ENCODE peak calls at places on chromosomes 12 and 14, in six cellular contexts. One of them, this sample, is unnamed. For H3K4me1, the result is how much of the 10 kb centered on the place peaks cover.

GRCh38 chr14:22900088-22900799 is 17.2 kb downstream of the REM2 start:
- DNase-seq in MM.1S: peak
- DNase-seq in CD8-positive, alpha-beta memory T cell: no peak
- DNase-seq in mesendoderm: peak
- DNase-seq in aorta: no peak
- DNase-seq in IMR-90: peak
- DNase-seq in this sample: no peak

GRCh38 chr14:75634848-75635247 is 25.8 kb downstream of the ERG28 start:
- DNase-seq in MM.1S: no peak
- DNase-seq in CD8-positive, alpha-beta memory T cell: no peak
- DNase-seq in mesendoderm: peak
- DNase-seq in aorta: no peak
- DNase-seq in IMR-90: no peak
- DNase-seq in this sample: no peak

GRCh38 chr14:88864198-88864597 is 39.7 kb downstream of the TTC8 start:
- DNase-seq in MM.1S: no peak
- DNase-seq in CD8-positive, alpha-beta memory T cell: no peak
- DNase-seq in mesendoderm: peak
- DNase-seq in aorta: no peak
- DNase-seq in IMR-90: no peak
- DNase-seq in this sample: no peak

GRCh38 chr14:89165810-89166209 is 251.2 kb downstream of the FOXN3 start:
- DNase-seq in MM.1S: no peak
- DNase-seq in CD8-positive, alpha-beta memory T cell: no peak
- DNase-seq in mesendoderm: no peak
- DNase-seq in aorta: no peak
- DNase-seq in IMR-90: peak
- DNase-seq in this sample: no peak

GRCh38 chr12:27817761-27818160 is 37.7 kb upstream of the MANSC4 start:
- DNase-seq in MM.1S: no peak
- DNase-seq in CD8-positive, alpha-beta memory T cell: no peak
- DNase-seq in mesendoderm: no peak
- DNase-seq in aorta: no peak
- DNase-seq in IMR-90: no peak
- DNase-seq in this sample: no peak

GRCh38 chr12:104998423-104999346 is 12.6 kb downstream of the NOPCHAP1 start:
- DNase-seq in MM.1S: peak
- DNase-seq in CD8-positive, alpha-beta memory T cell: no peak
- DNase-seq in mesendoderm: no peak
- DNase-seq in aorta: no peak
- DNase-seq in IMR-90: no peak
- DNase-seq in this sample: no peak

GRCh38 chr14:49876563-49877127 is 16.2 kb upstream of the ARF6 start:
- DNase-seq in MM.1S: no peak
- DNase-seq in CD8-positive, alpha-beta memory T cell: no peak
- DNase-seq in mesendoderm: no peak
- DNase-seq in aorta: no peak
- DNase-seq in IMR-90: no peak
- DNase-seq in this sample: no peak

GRCh38 chr12:25771062-25771461 is 187.4 kb upstream of the RASSF8 start:
- DNase-seq in MM.1S: no peak
- DNase-seq in CD8-positive, alpha-beta memory T cell: no peak
- DNase-seq in mesendoderm: no peak
- DNase-seq in aorta: no peak
- DNase-seq in IMR-90: peak
- DNase-seq in this sample: peak

GRCh38 chr12:121579981-121580868 is 598 bp downstream of the KDM2B start:
- DNase-seq in MM.1S: peak
- DNase-seq in CD8-positive, alpha-beta memory T cell: peak
- DNase-seq in mesendoderm: peak
- DNase-seq in aorta: peak
- DNase-seq in IMR-90: peak
- DNase-seq in this sample: no peak

GRCh38 chr12:53805067-53805466 is 53.3 kb upstream of the CISTR start:
- DNase-seq in MM.1S: no peak
- DNase-seq in CD8-positive, alpha-beta memory T cell: no peak
- DNase-seq in mesendoderm: no peak
- DNase-seq in aorta: no peak
- DNase-seq in IMR-90: peak
- DNase-seq in this sample: no peak

GRCh38 chr12:103181366-103182152 is 224.1 kb downstream of the ASCL1 start:
- DNase-seq in MM.1S: no peak
- DNase-seq in CD8-positive, alpha-beta memory T cell: no peak
- DNase-seq in mesendoderm: no peak
- DNase-seq in aorta: no peak
- DNase-seq in IMR-90: no peak
- DNase-seq in this sample: no peak

GRCh38 chr14:43540948-43541347 is 966.1 kb downstream of the FSCB start:
- DNase-seq in MM.1S: no peak
- DNase-seq in CD8-positive, alpha-beta memory T cell: no peak
- DNase-seq in mesendoderm: peak
- DNase-seq in aorta: no peak
- DNase-seq in IMR-90: no peak
- DNase-seq in this sample: no peak

GRCh38 chr14:92382677-92383076 is 59.7 kb downstream of the SLC24A4 start:
- DNase-seq in MM.1S: no peak
- DNase-seq in CD8-positive, alpha-beta memory T cell: no peak
- DNase-seq in mesendoderm: no peak
- DNase-seq in aorta: no peak
- DNase-seq in IMR-90: no peak
- DNase-seq in this sample: no peak

GRCh38 chr14:68972507-68973272 is 6.4 kb downstream of the ACTN1 start:
- DNase-seq in MM.1S: no peak
- DNase-seq in CD8-positive, alpha-beta memory T cell: no peak
- DNase-seq in mesendoderm: no peak
- DNase-seq in aorta: no peak
- DNase-seq in IMR-90: peak
- DNase-seq in this sample: no peak

GRCh38 chr14:76257111-76257803 is 105.5 kb downstream of the GPATCH2L start:
- DNase-seq in MM.1S: no peak
- DNase-seq in CD8-positive, alpha-beta memory T cell: no peak
- DNase-seq in mesendoderm: no peak
- DNase-seq in aorta: no peak
- DNase-seq in IMR-90: no peak
- DNase-seq in this sample: no peak

GRCh38 chr14:73888460-73888725 is 1.7 kb downstream of the ZNF410 start:
- DNase-seq in MM.1S: no peak
- DNase-seq in CD8-positive, alpha-beta memory T cell: no peak
- DNase-seq in mesendoderm: no peak
- DNase-seq in aorta: no peak
- DNase-seq in IMR-90: no peak
- DNase-seq in this sample: no peak

GRCh38 chr14:55739967-55740707 is 160.1 kb downstream of the KTN1 start:
- DNase-seq in MM.1S: no peak
- DNase-seq in CD8-positive, alpha-beta memory T cell: no peak
- DNase-seq in mesendoderm: no peak
- DNase-seq in aorta: peak
- DNase-seq in IMR-90: no peak
- DNase-seq in this sample: no peak

GRCh38 chr12:62919827-62920226 is 15.1 kb downstream of the PPM1H start:
- DNase-seq in MM.1S: no peak
- DNase-seq in CD8-positive, alpha-beta memory T cell: no peak
- DNase-seq in mesendoderm: no peak
- DNase-seq in aorta: no peak
- DNase-seq in IMR-90: peak
- DNase-seq in this sample: peak

GRCh38 chr12:122454739-122455138 is 32.3 kb upstream of the CLIP1 start:
- DNase-seq in MM.1S: no peak
- DNase-seq in CD8-positive, alpha-beta memory T cell: no peak
- DNase-seq in mesendoderm: no peak
- DNase-seq in aorta: no peak
- DNase-seq in IMR-90: no peak
- DNase-seq in this sample: no peak

GRCh38 chr14:80538633-80539375 is 327.5 kb upstream of the DIO2 start:
- DNase-seq in MM.1S: no peak
- DNase-seq in CD8-positive, alpha-beta memory T cell: no peak
- DNase-seq in mesendoderm: no peak
- DNase-seq in aorta: no peak
- DNase-seq in IMR-90: no peak
- DNase-seq in this sample: no peak

GRCh38 chr14:103508521-103508920 is 14.1 kb downstream of the CKB start:
- DNase-seq in MM.1S: no peak
- DNase-seq in CD8-positive, alpha-beta memory T cell: no peak
- DNase-seq in mesendoderm: no peak
- DNase-seq in aorta: peak
- DNase-seq in IMR-90: no peak
- DNase-seq in this sample: no peak

DNA sequence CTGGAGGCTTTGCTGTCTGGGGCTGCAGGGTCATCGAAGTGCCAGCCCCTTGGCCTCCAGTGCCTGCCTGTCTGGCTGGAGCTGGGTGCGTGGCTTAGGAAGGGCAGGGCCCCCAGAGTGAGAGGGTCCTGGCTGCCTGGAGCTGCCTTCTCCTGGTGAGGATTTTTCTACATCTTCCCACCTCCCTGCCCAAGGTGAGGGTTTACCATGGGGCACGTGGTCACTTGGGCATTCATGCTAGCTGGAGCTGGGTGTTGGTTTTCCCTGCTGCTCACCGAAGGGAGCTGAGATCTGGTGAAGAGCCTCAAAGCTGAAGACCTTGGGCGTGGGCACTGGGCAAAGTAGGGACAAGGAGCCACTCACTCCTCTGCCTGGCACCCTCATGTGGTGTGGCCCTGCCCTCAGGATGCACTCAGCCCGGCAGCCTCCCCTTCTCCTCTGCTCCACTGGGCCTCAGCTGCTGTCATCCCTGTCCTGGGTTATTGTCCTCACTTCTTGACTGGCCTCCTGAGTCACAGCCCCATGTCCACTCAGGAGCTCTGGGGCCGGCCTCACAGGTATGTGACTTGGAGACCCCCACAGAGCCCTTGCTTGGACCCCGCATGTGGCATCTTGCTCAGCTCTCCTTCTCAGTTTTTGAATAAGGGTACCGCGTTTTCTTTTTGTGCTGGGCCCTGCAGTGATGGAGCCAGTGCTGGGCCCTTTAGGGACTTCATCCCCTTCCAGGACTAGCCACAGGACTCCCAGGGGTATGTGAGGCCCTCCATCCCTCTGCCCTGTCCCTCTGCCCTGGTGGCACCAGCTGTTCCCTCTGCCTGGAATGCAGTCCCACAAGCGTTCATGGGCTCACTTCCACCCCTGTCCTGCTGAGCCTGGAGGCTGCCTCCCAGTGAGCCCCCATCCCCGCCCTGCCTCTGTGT is 1.6 kb downstream of the CEP170B start:
- DNase-seq in MM.1S: no peak
- DNase-seq in CD8-positive, alpha-beta memory T cell: no peak
- DNase-seq in mesendoderm: no peak
- DNase-seq in aorta: peak
- DNase-seq in IMR-90: no peak
- DNase-seq in this sample: no peak
- H3K27ac ChIP-seq in MM.1S: no peak
- H3K27ac ChIP-seq in CD8-positive, alpha-beta memory T cell: peak
- H3K27ac ChIP-seq in mesendoderm: no peak
- H3K27ac ChIP-seq in aorta: no peak
- H3K27ac ChIP-seq in IMR-90: peak
- H3K27ac ChIP-seq in this sample: peak

GRCh38 chr12:49536526-49537195 is 2.2 kb upstream of the KCNH3 start:
- DNase-seq in MM.1S: no peak
- DNase-seq in CD8-positive, alpha-beta memory T cell: no peak
- DNase-seq in mesendoderm: no peak
- DNase-seq in aorta: no peak
- DNase-seq in IMR-90: no peak
- DNase-seq in this sample: no peak
- H3K4me1 ChIP-seq in MM.1S: under half
- H3K4me1 ChIP-seq in CD8-positive, alpha-beta memory T cell: under half
- H3K4me1 ChIP-seq in mesendoderm: under half
- H3K4me1 ChIP-seq in aorta: under half
- H3K4me1 ChIP-seq in IMR-90: under half
- H3K4me1 ChIP-seq in this sample: under half

DNA sequence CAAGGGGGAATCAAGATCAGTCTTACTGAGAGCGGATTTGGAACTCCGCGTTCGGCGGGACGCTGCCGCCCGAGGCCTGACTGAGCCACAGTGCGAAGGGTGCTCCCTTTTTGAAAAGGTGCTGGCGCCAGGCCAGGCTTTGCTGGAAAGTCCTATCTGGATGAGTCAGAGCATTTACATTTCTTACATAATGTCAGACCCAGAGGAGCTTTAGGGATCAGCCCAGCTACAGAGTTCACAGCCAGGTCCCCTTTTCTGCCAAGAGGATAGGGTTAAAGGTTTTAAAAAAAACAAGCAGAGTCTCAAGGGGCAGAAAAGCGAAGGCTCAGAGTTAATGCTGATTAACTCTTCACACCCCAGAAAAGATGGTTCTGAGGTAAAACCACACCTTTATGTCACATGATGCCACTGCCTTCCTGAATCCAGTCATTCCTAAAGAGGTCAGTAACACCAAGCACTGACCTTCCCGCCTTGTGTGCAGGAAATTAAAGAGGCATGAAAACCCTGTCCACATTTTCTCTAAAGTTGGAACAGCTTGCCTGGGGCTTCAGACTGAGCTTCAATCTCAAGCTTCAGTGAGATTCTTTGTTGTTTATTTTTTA is 11.7 kb upstream of the FBXL14 start:
- DNase-seq in MM.1S: no peak
- DNase-seq in CD8-positive, alpha-beta memory T cell: no peak
- DNase-seq in mesendoderm: peak
- DNase-seq in aorta: peak
- DNase-seq in IMR-90: peak
- DNase-seq in this sample: peak
- H3K27ac ChIP-seq in MM.1S: no peak
- H3K27ac ChIP-seq in CD8-positive, alpha-beta memory T cell: peak
- H3K27ac ChIP-seq in mesendoderm: peak
- H3K27ac ChIP-seq in aorta: no peak
- H3K27ac ChIP-seq in IMR-90: peak
- H3K27ac ChIP-seq in this sample: peak

GRCh38 chr12:6935221-6935550 is 7.4 kb downstream of the ATN1 start:
- DNase-seq in MM.1S: no peak
- DNase-seq in CD8-positive, alpha-beta memory T cell: no peak
- DNase-seq in mesendoderm: no peak
- DNase-seq in aorta: no peak
- DNase-seq in IMR-90: no peak
- DNase-seq in this sample: no peak

GRCh38 chr12:6937481-6938352 is 5.9 kb upstream of the RNU7-1 start:
- DNase-seq in MM.1S: peak
- DNase-seq in CD8-positive, alpha-beta memory T cell: peak
- DNase-seq in mesendoderm: peak
- DNase-seq in aorta: peak
- DNase-seq in IMR-90: peak
- DNase-seq in this sample: peak

GRCh38 chr12:6935551-6936377 is 7.9 kb upstream of the RNU7-1 start:
- DNase-seq in MM.1S: no peak
- DNase-seq in CD8-positive, alpha-beta memory T cell: no peak
- DNase-seq in mesendoderm: no peak
- DNase-seq in aorta: no peak
- DNase-seq in IMR-90: no peak
- DNase-seq in this sample: no peak

GRCh38 chr12:6936378-6936638 is 7.3 kb upstream of the RNU7-1 start:
- DNase-seq in MM.1S: no peak
- DNase-seq in CD8-positive, alpha-beta memory T cell: no peak
- DNase-seq in mesendoderm: no peak
- DNase-seq in aorta: no peak
- DNase-seq in IMR-90: no peak
- DNase-seq in this sample: no peak

GRCh38 chr12:6936642-6937480 is 6.8 kb upstream of the RNU7-1 start:
- DNase-seq in MM.1S: no peak
- DNase-seq in CD8-positive, alpha-beta memory T cell: no peak
- DNase-seq in mesendoderm: peak
- DNase-seq in aorta: no peak
- DNase-seq in IMR-90: no peak
- DNase-seq in this sample: no peak
- H3K4me1 ChIP-seq in MM.1S: under half
- H3K4me1 ChIP-seq in CD8-positive, alpha-beta memory T cell: under half
- H3K4me1 ChIP-seq in mesendoderm: under half
- H3K4me1 ChIP-seq in aorta: under half
- H3K4me1 ChIP-seq in IMR-90: under half
- H3K4me1 ChIP-seq in this sample: under half

GRCh38 chr14:99645545-99646505 is 896 bp downstream of the HHIPL1 start:
- DNase-seq in MM.1S: no peak
- DNase-seq in CD8-positive, alpha-beta memory T cell: no peak
- DNase-seq in mesendoderm: no peak
- DNase-seq in aorta: no peak
- DNase-seq in IMR-90: no peak
- DNase-seq in this sample: no peak
- H3K27ac ChIP-seq in MM.1S: no peak
- H3K27ac ChIP-seq in CD8-positive, alpha-beta memory T cell: no peak
- H3K27ac ChIP-seq in mesendoderm: no peak
- H3K27ac ChIP-seq in aorta: no peak
- H3K27ac ChIP-seq in IMR-90: no peak
- H3K27ac ChIP-seq in this sample: no peak